ENCODE peak calls at places on chromosomes 12 and 14, in four cellular contexts. M is K562, J is endothelial cell of umbilical vein, B is HCT116. I is an unnamed sample.

GRCh38 chr12:25054783-25055144 is 105.9 kb upstream of the BCAT1 start:
- DNase-seq in J (no peak), M (peak; percentile 23), B (no peak), I (no peak)

GRCh38 chr12:15534870-15535269 is 212.6 kb downstream of the PTPRO start:
- DNase-seq in J (no peak), B (no peak), M (no peak), I (no peak)

GRCh38 chr12:14635776-14636175 is 60.6 kb downstream of the GUCY2C start:
- DNase-seq in J (no peak), B (no peak), M (no peak), I (no peak)

GRCh38 chr14:60575008-60575407 is 66.1 kb downstream of the SIX6 start:
- DNase-seq in J (no peak), M (no peak), B (no peak), I (no peak)

GRCh38 chr12:31967569-31967968 is 8.4 kb downstream of the RESF1 start:
- DNase-seq in J (no peak), M (no peak), B (no peak), I (no peak)

GRCh38 chr12:27333311-27334009 is 824 bp downstream of the BMAL2 start:
- DNase-seq in J (peak; percentile 30), M (peak; percentile 6), B (no peak), I (no peak)

GRCh38 chr12:57368349-57369095 is 62.3 kb downstream of the R3HDM2 start:
- DNase-seq in M (peak; percentile 11), B (no peak), J (no peak), I (no peak)

GRCh38 chr12:53499261-53500118 is at the start of gene MAP3K12:
- DNase-seq in J (peak; percentile 46), M (peak; percentile 76), B (no peak), I (no peak)

GRCh38 chr14:61406670-61407069 is 85.3 kb downstream of the PRKCH start:
- DNase-seq in B (no peak), J (peak; percentile 25), M (no peak), I (no peak)

GRCh38 chr12:93592641-93593396 is 20.3 kb downstream of the SOCS2 start:
- DNase-seq in B (no peak), J (no peak), M (peak; percentile 48), I (no peak)

GRCh38 chr14:32225378-32225920 is 22.4 kb upstream of the RNU6-8 start:
- DNase-seq in J (no peak), M (no peak), B (no peak), I (no peak)

GRCh38 chr14:58639842-58640484 is 2.2 kb downstream of the DACT1 start:
- DNase-seq in B (peak; percentile 62), J (peak; percentile 58), M (peak; percentile 17), I (no peak)

GRCh38 chr14:90677484-90678045 is 138.7 kb downstream of the TTC7B start:
- DNase-seq in J (peak; percentile 75), B (no peak), M (no peak), I (no peak)

GRCh38 chr12:54612216-54612750 is 22.4 kb downstream of the LACRT start:
- DNase-seq in B (no peak), J (no peak), M (no peak), I (no peak)

GRCh38 chr12:39672976-39673375 is 53.4 kb upstream of the ABCD2 start:
- DNase-seq in J (no peak), M (no peak), B (no peak), I (no peak)

GRCh38 chr14:32073537-32074189 is 3.4 kb upstream of the ARHGAP5 start:
- DNase-seq in B (peak; percentile 82), J (peak; percentile 85), M (peak; percentile 76), I (peak; percentile 75)

GRCh38 chr12:92408072-92408900 is 262.6 kb upstream of the BTG1 start:
- DNase-seq in B (peak; percentile 40), J (peak; percentile 50), M (peak; percentile 70), I (no peak)

GRCh38 chr12:84128117-84128991 is 784.2 kb downstream of the SLC6A15 start:
- DNase-seq in J (no peak), B (no peak), M (peak; percentile 2), I (no peak)

GRCh38 chr14:66802962-66803361 is 295.0 kb downstream of the GPHN start:
- DNase-seq in J (no peak), M (no peak), B (no peak), I (no peak)

GRCh38 chr12:70592664-70593063 is 44.6 kb downstream of the PTPRB start:
- DNase-seq in B (no peak), M (no peak), J (no peak), I (no peak)

GRCh38 chr12:70590051-70590450 is 47.2 kb downstream of the PTPRB start:
- DNase-seq in B (peak; percentile 62), J (peak; percentile 80), M (peak; percentile 86), I (no peak)

DNA sequence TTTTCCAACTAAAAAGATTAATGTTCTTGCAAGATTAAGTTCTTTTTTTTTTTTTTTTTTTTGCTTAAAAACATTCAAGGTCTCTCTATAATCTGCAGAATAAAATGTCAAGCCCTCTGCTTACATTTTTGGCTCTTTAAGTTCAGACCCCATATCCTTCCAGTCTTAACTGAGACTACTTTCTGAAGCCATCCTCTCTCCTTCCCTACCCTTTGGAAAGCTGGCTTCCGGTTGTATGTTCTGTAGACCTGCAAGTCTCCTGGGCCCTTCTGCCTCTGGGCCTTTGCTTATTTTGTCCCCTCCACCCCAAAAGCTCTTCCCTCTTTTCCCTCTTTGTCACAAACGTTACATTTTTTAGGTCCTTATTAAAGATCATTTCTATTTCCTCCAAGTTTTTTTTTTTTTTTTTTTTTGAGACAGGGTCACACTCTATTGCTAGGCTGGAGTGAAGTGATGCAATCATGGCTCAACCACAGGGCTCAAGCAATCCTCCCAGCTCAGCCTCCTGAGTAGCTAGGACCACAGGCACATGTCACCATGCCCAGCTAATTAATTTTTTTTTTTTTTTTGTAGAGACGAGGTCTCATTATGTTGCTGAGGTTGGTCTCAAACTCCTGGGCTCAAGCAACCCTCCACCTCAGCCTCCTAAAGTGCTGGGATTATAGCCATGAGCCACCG is 46.5 kb downstream of the PTPRB start:
- DNase-seq in B (no peak), M (peak; percentile 18), J (peak; percentile 33), I (no peak)
- H3K9ac ChIP-seq in B (no peak overlapping the region), M (no peak overlapping the region), J (no peak overlapping the region), I (no peak overlapping the region)

DNA sequence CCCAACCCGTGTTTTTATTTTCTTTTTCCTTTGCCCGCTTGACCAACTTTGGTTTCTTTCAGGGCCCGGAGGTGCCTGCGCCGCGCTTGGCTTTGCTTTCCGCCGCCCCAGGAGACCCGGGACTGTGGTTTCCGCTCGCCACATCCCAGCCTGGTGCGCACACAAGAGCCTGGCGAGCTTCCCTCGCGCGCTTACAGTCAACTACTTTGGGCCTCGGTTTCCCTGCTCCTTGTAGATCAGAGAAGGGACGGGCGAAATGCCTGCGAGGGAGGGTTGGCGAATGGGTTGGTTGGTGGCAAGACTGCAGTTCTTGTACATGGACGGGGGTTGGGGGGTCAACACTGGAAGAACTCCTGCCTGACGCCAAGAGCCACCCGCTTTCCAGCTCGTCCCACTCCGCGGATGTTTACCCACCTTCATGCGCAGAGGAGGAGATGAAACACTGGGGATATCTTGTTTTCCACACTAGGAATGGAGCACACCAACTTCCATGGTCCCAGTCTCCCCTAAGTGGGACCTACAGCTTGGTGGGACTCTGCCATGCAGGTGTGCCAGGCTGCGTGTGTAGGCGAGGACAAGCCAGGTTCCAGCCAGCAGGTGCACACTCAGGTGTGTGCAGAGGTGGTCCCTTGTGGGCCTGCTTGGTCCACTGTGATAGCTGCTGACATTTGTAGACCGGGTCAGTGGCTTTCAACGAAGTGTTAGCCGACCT is 16.6 kb upstream of the TBX3 start:
- DNase-seq in J (no peak), M (no peak), B (no peak), I (no peak)
- TF ChIP-seq EZH2 in J (peak; percentile 16), M (no peak), B (no peak), I (no peak)

GRCh38 chr14:75542585-75543091 is 20.4 kb downstream of the BATF start:
- DNase-seq in M (peak; percentile 59), B (no peak), J (no peak), I (no peak)
- TF ChIP-seq POLR2AphosphoS5 in M (no peak), B (no peak), J (no peak), I (no peak)

GRCh38 chr14:102055181-102055901 is 31.5 kb downstream of the HSP90AA1 start:
- DNase-seq in B (no peak), M (no peak), J (no peak), I (no peak)

GRCh38 chr14:102058146-102058545 is 28.7 kb downstream of the HSP90AA1 start:
- DNase-seq in J (no peak), B (no peak), M (no peak), I (no peak)

GRCh38 chr14:102058931-102059330 is 27.9 kb downstream of the HSP90AA1 start:
- DNase-seq in J (no peak), M (no peak), B (no peak), I (no peak)

GRCh38 chr14:102056694-102057442 is 30.0 kb downstream of the HSP90AA1 start:
- DNase-seq in B (no peak), J (no peak), M (no peak), I (no peak)

GRCh38 chr14:102057480-102058114 is 29.2 kb downstream of the HSP90AA1 start:
- DNase-seq in M (no peak), J (no peak), B (no peak), I (no peak)
- H3K9ac ChIP-seq in M (no peak overlapping the region), J (no peak overlapping the region), B (no peak overlapping the region), I (no peak overlapping the region)

GRCh38 chr14:36519431-36520321 is at the start of gene NKX2-1:
- DNase-seq in J (no peak), M (no peak), B (no peak), I (no peak)

GRCh38 chr14:36521598-36522345 is 1.7 kb upstream of the NKX2-1 start:
- DNase-seq in B (no peak), M (no peak), J (no peak), I (no peak)

GRCh38 chr14:36518586-36519430 is 1.2 kb downstream of the NKX2-1 start:
- DNase-seq in B (no peak), M (no peak), J (no peak), I (no peak)

GRCh38 chr14:36522347-36522971 is 2.4 kb upstream of the NKX2-1 start:
- DNase-seq in M (no peak), B (no peak), J (no peak), I (no peak)

GRCh38 chr14:36520601-36521525 is 831 bp upstream of the NKX2-1 start:
- DNase-seq in J (peak; percentile 6), B (peak; percentile 7), M (peak; percentile 13), I (no peak)
- TF ChIP-seq EZH2 in J (peak; percentile 86), B (no peak), M (no peak), I (no peak)